ENCODE peak calls at places on chromosomes 3 and 15, in six cellular contexts. Z, C, O, P, Y and V are unnamed samples.
A peak's percentile ranks its signal among the peaks of the same experiment; 100 is the strongest.

GRCh38 chr15:87354661-87355410 is 901.7 kb downstream of the NTRK3 start:
- DNase-seq in C (no peak), Z (no peak), O (no peak), P (no peak), Y (no peak), V (no peak)

GRCh38 chr15:70892912-70893560 is 410 bp downstream of the LRRC49 start:
- DNase-seq in O (peak; percentile 48), Z (no peak), C (peak; percentile 58), P (no peak), Y (peak; percentile 51), V (no peak)

GRCh38 chr3:176939022-176939817 is 258.1 kb downstream of the TBL1XR1 start:
- DNase-seq in Z (no peak), C (no peak), Y (peak; percentile 26), P (no peak), O (no peak), V (peak; percentile 30)

GRCh38 chr3:77906102-77906709 is 866.3 kb downstream of the ROBO2 start:
- DNase-seq in Y (no peak), O (no peak), Z (no peak), C (no peak), P (no peak), V (no peak)

GRCh38 chr3:33915796-33916589 is 117.6 kb downstream of the PDCD6IP start:
- DNase-seq in Z (no peak), P (no peak), C (no peak), Y (peak; percentile 5), O (peak; percentile 32), V (no peak)

GRCh38 chr3:188631291-188632010 is 477.5 kb downstream of the LPP start:
- DNase-seq in C (no peak), Y (no peak), P (no peak), O (no peak), Z (no peak), V (no peak)

GRCh38 chr3:37713820-37714204 is 147.9 kb upstream of the CTDSPL start:
- DNase-seq in Y (no peak), O (no peak), P (no peak), Z (no peak), C (no peak), V (no peak)

GRCh38 chr15:40929730-40930429 is 740 bp downstream of the DLL4 start:
- DNase-seq in Z (peak; percentile 73), P (no peak), O (peak; percentile 70), C (peak; percentile 82), Y (peak; percentile 65), V (peak; percentile 63)

GRCh38 chr3:193822492-193823220 is 229.6 kb downstream of the OPA1 start:
- DNase-seq in O (no peak), Y (no peak), Z (no peak), P (no peak), C (no peak), V (no peak)

GRCh38 chr15:51576911-51577500 is 45.6 kb downstream of the DMXL2 start:
- DNase-seq in Z (no peak), Y (no peak), P (no peak), O (no peak), C (no peak), V (no peak)

GRCh38 chr15:69380100-69380725 is 33.9 kb upstream of the KIF23 start:
- DNase-seq in P (no peak), Z (no peak), C (no peak), Y (no peak), O (no peak), V (no peak)

GRCh38 chr3:151016421-151016820 is 43.9 kb upstream of the CLRN1 start:
- DNase-seq in Y (no peak), Z (no peak), O (no peak), C (no peak), P (no peak), V (no peak)

GRCh38 chr15:36682091-36682490 is 102.7 kb downstream of the CDIN1 start:
- DNase-seq in O (no peak), Z (no peak), P (no peak), C (no peak), Y (no peak), V (no peak)

GRCh38 chr15:71055461-71055860 is 59.8 kb upstream of the THSD4 start:
- DNase-seq in C (no peak), P (no peak), Z (no peak), Y (no peak), O (no peak), V (no peak)

GRCh38 chr3:127815641-127816605 is 6.4 kb downstream of the MGLL start:
- DNase-seq in Z (no peak), Y (no peak), C (no peak), O (no peak), P (no peak), V (no peak)

GRCh38 chr15:64894395-64895056 is 17.2 kb upstream of the ANKDD1A start:
- DNase-seq in Y (no peak), P (peak; percentile 27), Z (peak; percentile 77), O (peak; percentile 48), C (peak; percentile 96), V (no peak)

GRCh38 chr3:59106085-59106629 is 56.3 kb upstream of the CFAP20DC start:
- DNase-seq in Y (no peak), O (no peak), Z (no peak), C (no peak), P (no peak), V (no peak)

GRCh38 chr3:27114684-27115083 is 254.5 kb downstream of the NEK10 start:
- DNase-seq in Z (no peak), P (no peak), C (no peak), Y (no peak), O (no peak), V (no peak)

DNA sequence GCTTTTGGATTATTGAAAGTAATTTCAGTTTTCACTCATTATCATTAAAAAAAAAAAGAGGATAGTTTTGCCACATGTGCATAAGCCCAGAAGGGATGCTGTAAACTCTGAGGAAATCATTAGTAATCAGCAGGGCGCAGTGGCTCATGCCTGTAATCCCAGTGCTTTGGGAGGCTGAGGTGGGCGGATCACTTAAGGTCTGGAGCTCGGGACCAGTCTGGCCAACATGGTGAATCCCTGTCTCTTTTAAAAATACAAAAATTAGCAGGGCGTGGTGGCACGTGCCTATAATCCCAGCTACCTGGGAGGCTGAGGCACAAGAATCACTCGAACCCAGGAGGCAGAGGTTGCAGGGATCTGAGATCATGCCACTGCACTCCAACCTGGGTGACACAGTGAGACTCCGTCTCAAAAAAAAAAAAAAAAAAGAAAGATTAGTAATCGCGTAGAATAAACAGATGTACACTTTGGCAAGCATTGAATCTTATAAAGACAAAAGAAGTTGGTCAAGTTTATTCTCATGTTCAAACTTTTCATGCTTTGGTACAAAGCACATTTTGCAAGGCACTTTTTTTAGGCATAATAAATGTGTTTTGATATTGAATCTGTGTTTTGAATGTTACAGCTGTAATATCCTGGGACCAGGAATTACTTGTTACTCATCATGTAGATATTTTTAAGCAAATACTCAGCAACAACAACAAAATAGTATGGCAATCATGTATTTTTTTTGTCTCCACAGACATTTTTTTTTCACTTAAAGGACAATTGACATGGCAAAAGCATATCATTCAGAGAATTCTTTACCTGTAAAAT is 93.2 kb upstream of the AGTR1 start:
- DNase-seq in P (no peak), Z (peak; percentile 72), O (peak; percentile 28), C (no peak), Y (no peak), V (no peak)
- H3K27ac ChIP-seq in P (no peak overlapping the region), Z (no peak overlapping the region), O (no peak overlapping the region), C (no peak overlapping the region), Y (no peak overlapping the region), V (no peak overlapping the region)

DNA sequence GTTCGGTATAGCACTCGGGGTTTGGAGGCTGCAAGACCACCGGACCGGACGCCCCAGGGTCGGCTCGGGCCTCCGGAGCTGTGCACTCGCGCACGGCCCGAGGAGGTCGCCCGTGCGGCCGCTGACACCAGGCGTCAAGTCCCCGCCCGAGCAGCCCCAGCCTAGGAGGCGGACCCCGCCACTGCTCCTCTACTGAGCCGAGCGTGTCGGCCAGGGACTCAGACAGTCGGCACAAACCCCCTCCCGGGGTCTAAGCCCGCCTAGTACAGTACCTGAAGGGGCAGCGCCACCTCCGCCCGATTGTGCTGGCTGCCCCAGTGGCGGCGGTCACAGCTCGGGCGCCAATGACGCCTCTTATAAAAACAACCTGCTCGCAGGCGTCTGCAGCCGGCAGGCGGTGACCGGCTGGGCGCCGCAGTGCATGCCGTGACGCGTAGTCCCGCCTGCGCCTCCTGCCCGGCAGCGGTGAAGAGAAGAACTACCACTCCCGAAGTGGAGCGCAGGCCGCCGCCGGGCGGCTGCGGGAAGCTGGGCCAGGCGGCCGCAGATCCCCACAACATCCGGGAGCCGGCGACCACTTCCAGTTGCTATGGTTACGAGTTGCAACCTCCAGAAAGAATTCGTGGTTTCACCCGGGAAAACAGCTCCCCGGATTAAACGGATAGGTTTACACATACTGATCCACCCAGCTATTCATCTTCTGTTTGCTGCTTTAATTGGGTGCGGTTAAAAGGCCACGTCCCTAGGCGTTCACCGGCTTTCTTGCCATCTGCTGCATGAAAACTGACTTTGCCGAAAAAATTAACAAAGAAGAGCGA is at the start of the genes CCPG1 and PIERCE2:
- DNase-seq in O (peak; percentile 95), C (peak; percentile 99), Z (peak; percentile 92), Y (peak; percentile 93), P (peak; percentile 62), V (peak; percentile 95)
- TF ChIP-seq POLR2A in O (peak; percentile 49), C (peak; percentile 91), Z (peak; percentile 62), Y (no peak), P (peak; percentile 76), V (peak; percentile 99)

GRCh38 chr15:39919740-39920509 is at the start of gene GPR176:
- DNase-seq in P (no peak), O (peak; percentile 47), Z (peak; percentile 74), C (peak; percentile 83), Y (peak; percentile 52), V (peak; percentile 19)
- H3K27ac ChIP-seq in P (peak within 1 kb of the TSS; percentile 85), O (peak within 1 kb of the TSS; percentile 78), Z (peak within 1 kb of the TSS; percentile 79), C (peak within 1 kb of the TSS; percentile 76), Y (peak within 1 kb of the TSS; percentile 69), V (no peak within 1 kb of the TSS)

GRCh38 chr15:90716317-90716975 is 700 bp upstream of the BLM start:
- DNase-seq in P (no peak), Z (no peak), C (no peak), O (no peak), Y (no peak), V (no peak)

GRCh38 chr15:90711842-90712241 is 5.3 kb upstream of the BLM start:
- DNase-seq in O (no peak), Y (no peak), Z (no peak), P (no peak), C (no peak), V (no peak)

GRCh38 chr15:90718232-90718631 is 1.1 kb downstream of the BLM start:
- DNase-seq in C (no peak), Z (no peak), Y (no peak), P (no peak), O (no peak), V (no peak)

GRCh38 chr15:90713081-90713480 is 4.1 kb upstream of the BLM start:
- DNase-seq in Z (no peak), Y (no peak), C (no peak), P (no peak), O (no peak), V (no peak)

DNA sequence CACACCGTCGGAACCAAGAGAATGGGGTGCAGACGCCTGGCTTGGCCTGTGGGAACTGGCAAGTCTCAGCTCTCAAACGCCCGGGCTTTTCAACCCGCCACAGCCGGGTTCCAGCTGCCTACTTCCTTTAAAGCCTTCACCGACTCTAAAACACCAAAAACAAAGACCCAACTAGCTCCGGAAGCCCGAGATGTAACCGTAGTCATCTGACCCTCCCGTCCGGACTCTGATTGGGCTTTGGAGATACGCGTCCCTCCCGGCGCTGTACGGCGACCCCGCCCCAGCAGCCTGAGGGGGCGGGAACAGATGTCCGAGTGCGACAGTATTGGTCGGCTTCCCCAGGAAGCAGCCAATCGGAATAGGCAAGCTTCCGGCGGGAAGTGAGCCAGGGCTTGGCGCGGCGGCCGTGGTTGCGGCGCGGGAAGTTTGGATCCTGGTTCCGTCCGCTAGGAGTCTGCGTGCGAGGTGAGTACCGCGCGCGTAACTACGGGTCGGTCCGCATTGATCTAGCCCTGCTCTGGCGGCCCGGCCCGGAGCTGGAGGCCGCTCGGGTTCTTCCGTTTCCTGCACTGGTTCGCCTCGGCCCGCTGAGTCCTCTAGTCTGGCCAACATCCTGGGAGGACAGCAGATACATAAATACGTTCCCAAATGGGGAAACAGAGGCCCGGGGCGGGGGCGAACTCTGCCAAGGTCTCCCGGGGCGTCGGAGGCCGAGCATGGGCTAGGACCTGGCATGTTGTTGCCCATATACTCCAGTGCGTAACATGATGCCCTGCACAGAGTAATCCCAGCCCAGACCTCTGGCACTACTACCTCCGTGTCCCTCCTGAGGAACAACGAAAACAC is at the start of gene BLM:
- DNase-seq in P (peak; percentile 86), Y (peak; percentile 97), O (peak; percentile 98), Z (peak; percentile 97), C (peak; percentile 98), V (peak; percentile 97)
- TF ChIP-seq POLR2A in P (peak; percentile 78), Y (no peak), O (no peak), Z (peak; percentile 49), C (peak; percentile 60), V (peak; percentile 89)